ENCODE peak calls at places on chromosomes 6 and 20, in five cellular contexts. W, R, D, P and U are unnamed samples.

GRCh38 chr6:90719321-90720195 is 132.7 kb upstream of the MAP3K7 start:
- DNase-seq in P (no peak), R (no peak), D (no peak), W (no peak), U (no peak)

GRCh38 chr20:60202046-60202445 is 243.8 kb downstream of the CDH26 start:
- DNase-seq in W (no peak), D (no peak), P (no peak), R (no peak), U (no peak)

GRCh38 chr20:53922901-53923314 is 147.5 kb downstream of the BCAS1 start:
- DNase-seq in W (no peak), D (no peak), R (no peak), P (peak), U (no peak)

GRCh38 chr6:35496036-35496850 is 636 bp downstream of the TEAD3 start:
- DNase-seq in P (peak), W (no peak), D (no peak), R (no peak), U (no peak)

GRCh38 chr20:62020935-62021701 is 44.6 kb downstream of the TAF4 start:
- DNase-seq in W (no peak), P (peak), D (no peak), R (no peak), U (no peak)

GRCh38 chr6:24064106-24064505 is 61.9 kb upstream of the NRSN1 start:
- DNase-seq in W (peak), P (no peak), R (no peak), D (no peak), U (no peak)

GRCh38 chr6:132763269-132763668 is 5.6 kb upstream of the VNN2 start:
- DNase-seq in R (peak), W (no peak), D (peak), P (no peak), U (peak)

GRCh38 chr6:99491159-99491558 is 24.1 kb downstream of the USP45 start:
- DNase-seq in D (no peak), P (no peak), W (no peak), R (no peak), U (no peak)

GRCh38 chr6:38871745-38872568 is 156.8 kb downstream of the DNAH8 start:
- DNase-seq in R (peak), P (peak), W (peak), D (peak), U (peak)

GRCh38 chr6:6466967-6467761 is 121.4 kb upstream of the LY86 start:
- DNase-seq in P (no peak), D (no peak), W (peak), R (no peak), U (no peak)

GRCh38 chr6:125658125-125658524 is 91.3 kb upstream of the HEY2 start:
- DNase-seq in D (no peak), W (no peak), R (no peak), P (no peak), U (no peak)

GRCh38 chr6:159513074-159513473 is 180.0 kb downstream of the SOD2 start:
- DNase-seq in D (no peak), W (no peak), R (no peak), P (no peak), U (no peak)

GRCh38 chr6:82612475-82612874 is 248.9 kb downstream of the TPBG start:
- DNase-seq in D (no peak), W (peak), P (no peak), R (no peak), U (no peak)